ENCODE peak calls at places on chromosomes 7 and 10, in nine cellular contexts. G is amygdala; U is stimulated activated CD4-positive, alpha-beta T cell treated with anti-CD3 and anti-CD28 coated beads, Interleukin-2, amount 100 ng/mL, for 24 hours; P is activated naive CD8-positive, alpha-beta T cell treated with anti-CD3 and anti-CD28 coated beads, Interleukin-2, amount 50 U/mL, for 16 hours; Y is RCC 7860; W is cerebellum; T is HT1080; N is left lung; L is GM18507. Z is an unnamed sample.

GRCh38 chr10:6151087-6151977 is 51.4 kb upstream of the PFKFB3 start:
- DNase-seq in G (peak), U (peak), P (no peak), Y (no peak), W (no peak), T (no peak), N (peak), L (no peak), Z (no peak)

GRCh38 chr10:26169466-26169865 is 47.1 kb upstream of the GAD2 start:
- DNase-seq in G (no peak), U (no peak), P (no peak), Y (no peak), W (no peak), T (no peak), N (no peak), L (no peak), Z (no peak)

GRCh38 chr7:34184466-34184865 is 279.1 kb downstream of the BMPER start:
- DNase-seq in G (no peak), U (no peak), P (no peak), Y (no peak), W (no peak), T (peak), N (no peak), L (no peak), Z (no peak)

GRCh38 chr10:70656489-70656888 is 15.8 kb upstream of the ADAMTS14 start:
- DNase-seq in G (no peak), U (peak), P (peak), Y (peak), W (no peak), T (peak), N (no peak), L (peak), Z (peak)

GRCh38 chr7:36895112-36895511 is 170.8 kb upstream of the AOAH start:
- DNase-seq in G (no peak), U (no peak), P (no peak), Y (no peak), W (no peak), T (peak), N (no peak), L (no peak), Z (peak)

GRCh38 chr10:120732643-120733313 is 118.4 kb upstream of the WDR11 start:
- DNase-seq in G (no peak), U (no peak), P (no peak), Y (no peak), W (no peak), T (peak), N (no peak), L (no peak), Z (no peak)

GRCh38 chr7:54541941-54542618 is at the start of gene VSTM2A:
- DNase-seq in G (peak), U (no peak), P (no peak), Y (no peak), W (peak), T (no peak), N (peak), L (no peak), Z (no peak)

GRCh38 chr7:24010495-24010894 is 273.5 kb upstream of the NPY start:
- DNase-seq in G (no peak), U (no peak), P (no peak), Y (no peak), W (no peak), T (no peak), N (no peak), L (no peak), Z (no peak)

GRCh38 chr10:71766717-71767419 is 6.5 kb downstream of the VSIR start:
- DNase-seq in G (no peak), U (no peak), P (no peak), Y (peak), W (no peak), T (peak), N (no peak), L (no peak), Z (peak)

GRCh38 chr10:2137549-2138174 is 400.3 kb upstream of the ADARB2 start:
- DNase-seq in G (no peak), U (peak), P (no peak), Y (peak), W (no peak), T (peak), N (no peak), L (no peak), Z (no peak)

GRCh38 chr7:32093415-32094408 is 23.5 kb upstream of the PDE1C start:
- DNase-seq in G (no peak), U (no peak), P (no peak), Y (peak), W (no peak), T (peak), N (peak), L (no peak), Z (peak)

GRCh38 chr7:28725911-28726310 is 232.2 kb downstream of the TRIL start:
- DNase-seq in G (no peak), U (no peak), P (no peak), Y (no peak), W (no peak), T (peak), N (no peak), L (no peak), Z (no peak)

GRCh38 chr7:67251986-67252558 is 255.4 kb downstream of the TYW1 start:
- DNase-seq in G (no peak), U (no peak), P (no peak), Y (no peak), W (no peak), T (no peak), N (no peak), L (no peak), Z (no peak)

GRCh38 chr10:71216751-71217265 is 4.4 kb downstream of the UNC5B start:
- DNase-seq in G (no peak), U (no peak), P (no peak), Y (no peak), W (no peak), T (no peak), N (no peak), L (no peak), Z (no peak)

GRCh38 chr7:45606050-45606449 is 31.9 kb downstream of the ADCY1 start:
- DNase-seq in G (no peak), U (no peak), P (no peak), Y (no peak), W (no peak), T (no peak), N (no peak), L (no peak), Z (no peak)

GRCh38 chr10:83371696-83372490 is 767.4 kb upstream of the GHITM start:
- DNase-seq in G (no peak), U (no peak), P (no peak), Y (no peak), W (no peak), T (no peak), N (no peak), L (no peak), Z (no peak)

GRCh38 chr7:31059551-31059950 is 7.4 kb downstream of the ADCYAP1R1 start:
- DNase-seq in G (no peak), U (no peak), P (no peak), Y (no peak), W (no peak), T (no peak), N (no peak), L (no peak), Z (no peak)

GRCh38 chr10:12501851-12502525 is 152.6 kb downstream of the CAMK1D start:
- DNase-seq in G (no peak), U (no peak), P (no peak), Y (no peak), W (no peak), T (no peak), N (no peak), L (no peak), Z (no peak)

GRCh38 chr10:71957546-71958275 is 6.5 kb upstream of the CHST3 start:
- DNase-seq in G (no peak), U (no peak), P (no peak), Y (no peak), W (no peak), T (no peak), N (no peak), L (no peak), Z (no peak)

GRCh38 chr10:110534571-110534970 is 32.9 kb upstream of the SMC3 start:
- DNase-seq in G (no peak), U (no peak), P (no peak), Y (no peak), W (no peak), T (no peak), N (no peak), L (no peak), Z (no peak)

GRCh38 chr10:77105756-77106155 is 531.9 kb downstream of the KCNMA1 start:
- DNase-seq in G (no peak), U (no peak), P (no peak), Y (no peak), W (no peak), T (no peak), N (no peak), L (no peak), Z (no peak)

GRCh38 chr7:30252885-30253795 is 31.3 kb upstream of the ZNRF2 start:
- DNase-seq in G (peak), U (no peak), P (no peak), Y (peak), W (peak), T (peak), N (peak), L (no peak), Z (no peak)

GRCh38 chr10:72340510-72340895 is 14.2 kb downstream of the DNAJB12 start:
- DNase-seq in G (no peak), U (peak), P (peak), Y (no peak), W (peak), T (peak), N (peak), L (no peak), Z (no peak)

GRCh38 chr10:119253433-119254174 is 46.2 kb downstream of the GRK5 start:
- DNase-seq in G (no peak), U (peak), P (no peak), Y (peak), W (no peak), T (peak), N (no peak), L (no peak), Z (peak)

GRCh38 chr10:96450514-96451207 is 63.1 kb downstream of the TLL2 start:
- DNase-seq in G (no peak), U (no peak), P (no peak), Y (no peak), W (no peak), T (no peak), N (no peak), L (no peak), Z (no peak)

GRCh38 chr10:19154375-19154774 is 105.8 kb downstream of the MALRD1 start:
- DNase-seq in G (no peak), U (no peak), P (no peak), Y (no peak), W (no peak), T (no peak), N (no peak), L (no peak), Z (no peak)

GRCh38 chr7:92682767-92683539 is 92.8 kb upstream of the FAM133B start:
- DNase-seq in G (no peak), U (no peak), P (no peak), Y (no peak), W (no peak), T (no peak), N (no peak), L (no peak), Z (no peak)

GRCh38 chr7:98296833-98297232 is 15.3 kb downstream of the BRI3 start:
- DNase-seq in G (no peak), U (no peak), P (no peak), Y (no peak), W (no peak), T (no peak), N (peak), L (no peak), Z (no peak)

GRCh38 chr10:53209941-53210611 is 437.5 kb upstream of the MBL2 start:
- DNase-seq in G (no peak), U (no peak), P (no peak), Y (peak), W (no peak), T (peak), N (no peak), L (no peak), Z (no peak)

GRCh38 chr7:141431143-141431479 is 120.1 kb upstream of the AGK start:
- DNase-seq in G (no peak), U (no peak), P (no peak), Y (no peak), W (no peak), T (no peak), N (no peak), L (no peak), Z (no peak)

GRCh38 chr10:20287951-20288350 is 471.7 kb downstream of the PLXDC2 start:
- DNase-seq in G (no peak), U (no peak), P (no peak), Y (no peak), W (no peak), T (no peak), N (no peak), L (no peak), Z (no peak)

GRCh38 chr7:99473315-99473596 is 566 bp downstream of the ZNF789 start:
- DNase-seq in G (no peak), U (no peak), P (no peak), Y (peak), W (no peak), T (peak), N (no peak), L (peak), Z (peak)

GRCh38 chr10:91381562-91381923 is 28.6 kb upstream of the HECTD2 start:
- DNase-seq in G (peak), U (no peak), P (no peak), Y (no peak), W (no peak), T (no peak), N (no peak), L (no peak), Z (no peak)

Z was measured in kidney epithelial cell.